ENCODE peak calls at places on chromosomes 7 and 10, in six cellular contexts. H is suprapubic skin, U is colonic mucosa, K is Panc1, L is adrenal gland, Z is mucosa of descending colon. D is an unnamed sample. For H3K36me3, the result is how much of the 10 kb centered on the place peaks cover.

GRCh38 chr10:21528452-21529235 is 3.2 kb upstream of the SKIDA1 start:
- DNase-seq in H (no peak), U (no peak), K (no peak), L (no peak), Z (no peak), D (no peak)

GRCh38 chr10:132541601-132542011 is 4.0 kb downstream of the INPP5A start:
- DNase-seq in H (peak), U (no peak), K (no peak), L (no peak), Z (peak), D (no peak)

GRCh38 chr7:51275532-51275931 is 41.1 kb downstream of the COBL start:
- DNase-seq in H (no peak), U (no peak), K (no peak), L (no peak), Z (no peak), D (no peak)

GRCh38 chr7:46032353-46032752 is 111.3 kb upstream of the IGFBP3 start:
- DNase-seq in H (no peak), U (no peak), K (no peak), L (no peak), Z (no peak), D (no peak)

GRCh38 chr7:150383710-150384397 is 4.7 kb downstream of the ZNF775 start:
- DNase-seq in H (no peak), U (peak), K (no peak), L (no peak), Z (peak), D (no peak)

GRCh38 chr7:1156782-1157535 is 3.0 kb downstream of the ZFAND2A start:
- DNase-seq in H (no peak), U (peak), K (peak), L (no peak), Z (peak), D (peak)

GRCh38 chr7:100802951-100803350 is 24.4 kb downstream of the EPHB4 start:
- DNase-seq in H (no peak), U (peak), K (no peak), L (no peak), Z (peak), D (no peak)

GRCh38 chr7:16078076-16078952 is 343.0 kb downstream of the CRPPA start:
- DNase-seq in H (no peak), U (peak), K (peak), L (peak), Z (no peak), D (peak)

GRCh38 chr10:17643339-17643754 is 604 bp upstream of the STAM start:
- DNase-seq in H (peak), U (no peak), K (no peak), L (peak), Z (peak), D (peak)

GRCh38 chr7:121366852-121367431 is 29.2 kb downstream of the FAM3C start:
- DNase-seq in H (no peak), U (no peak), K (peak), L (peak), Z (no peak), D (no peak)

GRCh38 chr10:64191304-64191703 is 670.1 kb downstream of the REEP3 start:
- DNase-seq in H (no peak), U (no peak), K (no peak), L (no peak), Z (no peak), D (no peak)

GRCh38 chr7:514651-515598 is 4.7 kb downstream of the PDGFA start:
- DNase-seq in H (no peak), U (peak), K (no peak), L (no peak), Z (no peak), D (no peak)

GRCh38 chr10:1050145-1050544 is 1.2 kb upstream of the IDI1 start:
- DNase-seq in H (no peak), U (peak), K (no peak), L (peak), Z (no peak), D (no peak)

GRCh38 chr10:93872776-93873175 is 21.0 kb upstream of the SLC35G1 start:
- DNase-seq in H (no peak), U (no peak), K (no peak), L (no peak), Z (no peak), D (no peak)

GRCh38 chr7:105677803-105678583 is 96.7 kb upstream of the EFCAB10 start:
- DNase-seq in H (no peak), U (peak), K (no peak), L (peak), Z (peak), D (no peak)

GRCh38 chr10:109205929-109206585 is 717.3 kb downstream of the XPNPEP1 start:
- DNase-seq in H (no peak), U (no peak), K (peak), L (no peak), Z (no peak), D (peak)

GRCh38 chr7:158066085-158066484 is 521.5 kb downstream of the PTPRN2 start:
- DNase-seq in H (no peak), U (no peak), K (no peak), L (no peak), Z (no peak), D (no peak)

GRCh38 chr10:7647062-7647664 is 19.6 kb downstream of the ITIH5 start:
- DNase-seq in H (no peak), U (no peak), K (no peak), L (no peak), Z (no peak), D (no peak)

GRCh38 chr7:115634633-115635032 is 395.9 kb downstream of the TFEC start:
- DNase-seq in H (no peak), U (no peak), K (peak), L (no peak), Z (no peak), D (no peak)

DNA sequence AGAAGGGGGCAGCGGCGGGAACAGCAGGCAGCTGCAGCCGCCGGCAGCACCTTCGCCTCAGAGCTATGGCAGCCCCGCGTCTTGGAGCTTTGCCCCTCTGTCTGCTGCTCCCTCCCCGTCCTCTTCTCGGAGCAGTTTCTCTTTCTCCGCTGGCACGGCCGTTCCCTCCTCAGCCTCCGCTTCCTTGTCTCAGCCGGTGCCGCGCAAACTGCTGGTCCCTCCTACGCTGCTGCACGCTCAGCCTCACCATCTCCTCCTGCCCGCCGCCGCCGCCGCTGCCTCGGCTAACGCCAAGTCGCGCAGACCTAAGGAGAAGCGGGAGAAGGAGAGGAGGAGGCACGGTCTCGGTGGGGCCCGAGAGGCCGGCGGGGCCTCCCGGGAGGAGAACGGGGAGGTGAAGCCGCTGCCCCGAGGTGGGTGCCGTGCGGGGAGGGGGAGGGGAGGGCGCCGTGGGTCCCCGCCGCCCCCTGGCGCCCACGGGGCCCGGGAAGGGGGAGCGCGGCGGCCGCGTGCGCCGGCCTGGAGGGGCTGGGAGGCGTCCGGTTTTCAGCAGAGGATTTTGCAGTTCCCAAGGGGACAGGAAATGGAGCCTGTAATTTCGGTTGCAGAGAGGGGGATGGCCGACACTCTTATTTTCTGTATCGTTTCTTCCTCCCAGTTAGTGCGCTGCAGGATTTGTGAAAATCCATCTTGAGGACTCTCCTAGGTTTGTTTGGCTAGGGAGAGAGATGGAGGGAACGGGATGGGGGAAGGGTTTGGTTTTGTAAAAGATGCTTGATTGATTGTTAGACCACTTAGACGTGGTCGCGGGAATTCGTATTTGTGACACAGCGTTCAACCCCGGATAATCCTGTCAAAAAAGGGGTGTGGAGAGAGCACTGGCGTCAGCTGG is 630 bp downstream of the RSBN1L start:
- DNase-seq in H (peak), U (peak), K (no peak), L (peak), Z (peak), D (no peak)
- TF ChIP-seq CTCF in H (no peak), U (no peak), K (no peak), L (no peak), Z (no peak), D (no peak)

GRCh38 chr10:55374060-55374459 is 573.0 kb upstream of the PCDH15 start:
- DNase-seq in H (no peak), U (no peak), K (no peak), L (peak), Z (no peak), D (no peak)

GRCh38 chr10:55370021-55370420 is 569.0 kb upstream of the PCDH15 start:
- DNase-seq in H (no peak), U (no peak), K (no peak), L (no peak), Z (no peak), D (no peak)

GRCh38 chr10:55374917-55375316 is 573.9 kb upstream of the PCDH15 start:
- DNase-seq in H (no peak), U (no peak), K (no peak), L (no peak), Z (no peak), D (no peak)
- H3K4me3 ChIP-seq in H (no peak), U (no peak), K (no peak), L (no peak), Z (no peak), D (no peak)

GRCh38 chr10:124978376-124978725 is 36.4 kb downstream of the ZRANB1 start:
- DNase-seq in H (no peak), U (no peak), K (no peak), L (no peak), Z (no peak), D (no peak)

GRCh38 chr10:124974131-124974530 is 32.2 kb downstream of the ZRANB1 start:
- DNase-seq in H (no peak), U (no peak), K (no peak), L (no peak), Z (no peak), D (no peak)

GRCh38 chr10:124977648-124978375 is 35.9 kb downstream of the ZRANB1 start:
- DNase-seq in H (no peak), U (no peak), K (no peak), L (no peak), Z (no peak), D (no peak)

GRCh38 chr10:124975977-124976514 is 34.1 kb downstream of the ZRANB1 start:
- DNase-seq in H (no peak), U (no peak), K (no peak), L (no peak), Z (no peak), D (peak)

DNA sequence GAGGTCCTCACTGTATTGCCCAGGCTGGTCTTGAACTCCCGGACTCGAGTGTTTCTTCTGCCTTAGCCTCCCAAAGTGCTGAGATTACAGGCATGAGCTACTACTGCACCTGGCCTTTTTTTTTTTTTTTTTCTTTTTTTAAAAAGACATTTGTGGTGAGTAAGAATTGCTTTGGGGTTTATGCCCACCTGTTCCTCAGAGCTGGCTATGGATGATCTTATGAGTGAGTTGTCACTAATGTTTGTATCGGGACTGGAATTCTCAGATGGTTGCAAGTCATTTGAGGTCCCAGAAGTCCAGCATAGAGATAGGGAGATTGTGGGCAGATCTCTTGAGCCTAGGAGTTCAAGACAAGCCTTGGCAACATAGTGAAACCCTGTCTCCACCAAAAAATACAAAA is 35.2 kb downstream of the ZRANB1 start:
- DNase-seq in H (no peak), U (no peak), K (no peak), L (no peak), Z (no peak), D (no peak)
- H3K36me3 ChIP-seq in H (under half), U (under half), K (under half), L (under half), Z (under half), D (under half)

GRCh38 chr7:47581821-47582747 is at the start of gene TNS3:
- DNase-seq in H (no peak), U (no peak), K (no peak), L (peak), Z (peak), D (no peak)
- TF ChIP-seq CTCF in H (no peak), U (no peak), K (peak), L (peak), Z (peak), D (no peak)

GRCh38 chr10:119209736-119210355 is 2.5 kb downstream of the GRK5 start:
- DNase-seq in H (no peak), U (no peak), K (no peak), L (no peak), Z (no peak), D (no peak)

GRCh38 chr10:119211176-119211575 is 3.8 kb downstream of the GRK5 start:
- DNase-seq in H (no peak), U (no peak), K (no peak), L (no peak), Z (no peak), D (no peak)

GRCh38 chr10:119211625-119212441 is 4.5 kb downstream of the GRK5 start:
- DNase-seq in H (no peak), U (no peak), K (no peak), L (no peak), Z (no peak), D (no peak)

GRCh38 chr10:119209050-119209735 is 1.8 kb downstream of the GRK5 start:
- DNase-seq in H (peak), U (peak), K (no peak), L (peak), Z (no peak), D (no peak)

DNA sequence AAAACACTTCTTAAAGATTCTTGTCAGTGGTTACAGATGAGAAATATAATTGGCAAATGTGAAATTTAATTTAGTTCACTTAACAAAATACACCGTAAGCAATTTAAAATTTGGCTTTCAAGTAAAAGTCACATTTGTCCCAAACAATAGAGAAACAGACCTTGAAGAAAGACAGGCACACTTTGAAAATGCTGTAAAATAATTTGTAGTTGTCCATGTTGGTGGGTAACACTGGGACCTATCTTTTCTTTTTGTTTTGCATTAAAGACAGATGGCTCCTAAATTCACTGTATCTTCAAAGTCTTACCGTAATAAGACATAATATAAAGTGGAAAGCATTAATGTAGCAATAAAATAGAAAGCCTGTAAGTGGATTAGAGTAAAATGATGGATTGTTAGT is 3.3 kb downstream of the GRK5 start:
- DNase-seq in H (no peak), U (no peak), K (no peak), L (no peak), Z (no peak), D (no peak)
- H3K4me3 ChIP-seq in H (no peak), U (no peak), K (no peak), L (no peak), Z (no peak), D (no peak)

GRCh38 chr7:2379161-2379560 is 24.2 kb upstream of the CHST12 start:
- DNase-seq in H (no peak), U (no peak), K (no peak), L (no peak), Z (no peak), D (no peak)
- H3K36me3 ChIP-seq in H (half or more), U (under half), K (under half), L (half or more), Z (under half), D (under half)

DNA sequence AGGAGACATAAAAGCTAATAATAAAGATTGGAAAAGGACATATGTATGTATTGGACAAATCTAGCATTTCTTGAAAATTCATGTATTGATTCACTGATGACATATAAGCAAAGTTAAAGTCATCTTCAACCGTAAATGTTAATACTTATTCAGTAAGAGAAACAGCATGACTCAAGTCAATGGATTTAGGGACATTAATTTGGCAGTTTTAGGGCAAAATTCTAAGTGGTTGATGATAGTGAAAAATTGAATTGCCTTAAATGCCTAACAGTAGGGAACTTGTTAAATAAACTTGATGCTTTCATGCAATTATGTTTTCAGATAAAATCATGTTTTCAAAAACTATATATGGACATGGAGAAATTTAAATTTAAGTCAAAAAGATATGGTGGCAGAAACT is 24.9 kb upstream of the ITGB1 start:
- DNase-seq in H (no peak), U (no peak), K (no peak), L (no peak), Z (no peak), D (no peak)
- TF ChIP-seq CTCF in H (no peak), U (no peak), K (no peak), L (no peak), Z (no peak), D (no peak)

DNA sequence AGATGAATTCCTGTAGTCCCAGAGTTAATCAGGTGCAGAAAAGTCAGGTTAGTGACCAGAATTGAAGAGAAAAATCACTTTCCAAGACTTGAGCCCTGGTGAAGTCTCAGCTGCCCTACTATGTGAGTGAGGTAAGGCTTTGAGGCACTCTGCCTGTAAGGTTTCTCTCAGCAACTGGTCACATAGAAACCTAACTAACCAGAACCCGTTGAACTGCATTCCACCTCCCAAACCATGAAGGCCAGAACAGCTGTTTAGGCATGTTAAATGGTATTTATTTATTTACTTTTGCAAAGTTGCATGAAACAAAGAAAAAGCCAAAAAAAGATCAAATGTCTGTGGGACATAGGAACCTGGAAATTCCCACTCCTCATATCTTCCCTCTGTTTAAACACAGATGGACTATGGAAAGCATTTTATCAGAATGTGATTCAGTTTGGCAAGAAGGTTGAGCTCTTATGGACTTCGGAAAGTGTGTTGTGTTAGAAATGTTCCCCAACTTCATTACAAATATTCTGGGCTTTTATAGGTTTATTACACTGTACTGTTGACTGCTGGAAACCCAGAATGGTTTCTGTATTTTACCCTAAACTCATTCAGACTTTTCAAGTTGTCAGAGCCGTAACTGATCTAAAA is 12.8 kb upstream of the GPR85 start:
- DNase-seq in H (no peak), U (no peak), K (no peak), L (no peak), Z (no peak), D (no peak)
- H3K4me3 ChIP-seq in H (no peak), U (no peak), K (no peak), L (no peak), Z (no peak), D (no peak)